ENCODE peak calls at places on chromosomes 3 and 15, in five cellular contexts. W, X, H, R and M are unnamed samples.

GRCh38 chr3:40899286-40899712 is 300.0 kb upstream of the CTNNB1 start:
- DNase-seq in W (no peak), H (no peak), R (peak), X (no peak), M (no peak)

GRCh38 chr3:173770796-173771573 is 373.4 kb downstream of the NLGN1 start:
- DNase-seq in H (no peak), X (no peak), W (no peak), R (no peak), M (no peak)

GRCh38 chr3:159762981-159763465 is 225.6 kb upstream of the IL12A start:
- DNase-seq in W (no peak), X (peak), H (peak), R (no peak), M (peak)

GRCh38 chr15:85778107-85778776 is 16.5 kb downstream of the KLHL25 start:
- DNase-seq in R (no peak), W (no peak), X (no peak), H (no peak), M (no peak)

GRCh38 chr3:192879346-192880031 is 38.2 kb downstream of the MB21D2 start:
- DNase-seq in W (no peak), X (no peak), H (peak), R (peak), M (no peak)

GRCh38 chr3:58051196-58051595 is 43.0 kb downstream of the FLNB start:
- DNase-seq in X (no peak), W (no peak), H (peak), R (no peak), M (no peak)

GRCh38 chr15:73799466-73799865 is 46.3 kb upstream of the INSYN1 start:
- DNase-seq in R (no peak), X (no peak), H (no peak), W (no peak), M (no peak)

GRCh38 chr3:132399054-132399929 is 18.0 kb upstream of the DNAJC13 start:
- DNase-seq in R (peak), H (peak), W (no peak), X (no peak), M (no peak)

GRCh38 chr3:146136647-146137046 is 24.3 kb downstream of the PLOD2 start:
- DNase-seq in X (no peak), H (peak), W (no peak), R (no peak), M (no peak)

GRCh38 chr3:123833398-123833785 is 50.7 kb downstream of the MYLK start:
- DNase-seq in H (no peak), R (no peak), X (no peak), W (no peak), M (no peak)

GRCh38 chr3:177860236-177860635 is 663.0 kb upstream of the TBL1XR1 start:
- DNase-seq in W (no peak), R (no peak), X (no peak), H (no peak), M (no peak)

GRCh38 chr3:108125550-108126071 is 34.8 kb upstream of the CD47 start:
- DNase-seq in X (no peak), R (no peak), H (no peak), W (peak), M (no peak)

GRCh38 chr3:28053759-28054158 is 187.7 kb upstream of the CMC1 start:
- DNase-seq in W (no peak), X (no peak), R (peak), H (peak), M (no peak)

DNA sequence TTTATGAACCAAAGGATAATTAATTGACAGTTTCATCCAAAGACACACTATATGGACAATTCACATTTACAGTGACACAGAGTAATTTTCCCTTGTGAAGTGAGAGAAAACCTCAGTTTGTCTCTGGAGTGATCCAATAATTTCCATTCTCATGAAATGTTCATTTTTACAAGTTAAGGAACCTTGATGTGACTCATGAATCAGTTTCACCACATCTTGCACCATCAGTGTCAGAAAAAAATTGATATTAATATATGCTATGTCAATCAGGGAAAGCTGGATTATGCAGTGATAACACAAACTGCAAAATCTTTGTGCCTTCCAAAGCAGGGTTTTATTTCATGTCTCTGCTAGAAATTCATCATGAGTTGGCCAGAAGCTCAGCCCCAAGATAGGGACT is 348.1 kb downstream of the ARPP21 start:
- DNase-seq in R (no peak), H (no peak), X (no peak), W (no peak), M (no peak)
- H3K4me3 ChIP-seq in R (no peak), H (no peak), X (no peak), W (no peak), M (no peak)

GRCh38 chr3:55721716-55722484 is 234.8 kb upstream of the WNT5A start:
- DNase-seq in X (no peak), R (no peak), H (no peak), W (no peak), M (peak)

GRCh38 chr3:55724407-55724784 is 237.3 kb upstream of the WNT5A start:
- DNase-seq in R (no peak), X (no peak), W (no peak), H (no peak), M (no peak)

GRCh38 chr3:55724851-55725250 is 237.7 kb upstream of the WNT5A start:
- DNase-seq in H (no peak), W (no peak), R (no peak), X (no peak), M (no peak)

GRCh38 chr3:55725681-55726500 is 238.8 kb upstream of the WNT5A start:
- DNase-seq in W (no peak), X (no peak), H (no peak), R (no peak), M (no peak)

DNA sequence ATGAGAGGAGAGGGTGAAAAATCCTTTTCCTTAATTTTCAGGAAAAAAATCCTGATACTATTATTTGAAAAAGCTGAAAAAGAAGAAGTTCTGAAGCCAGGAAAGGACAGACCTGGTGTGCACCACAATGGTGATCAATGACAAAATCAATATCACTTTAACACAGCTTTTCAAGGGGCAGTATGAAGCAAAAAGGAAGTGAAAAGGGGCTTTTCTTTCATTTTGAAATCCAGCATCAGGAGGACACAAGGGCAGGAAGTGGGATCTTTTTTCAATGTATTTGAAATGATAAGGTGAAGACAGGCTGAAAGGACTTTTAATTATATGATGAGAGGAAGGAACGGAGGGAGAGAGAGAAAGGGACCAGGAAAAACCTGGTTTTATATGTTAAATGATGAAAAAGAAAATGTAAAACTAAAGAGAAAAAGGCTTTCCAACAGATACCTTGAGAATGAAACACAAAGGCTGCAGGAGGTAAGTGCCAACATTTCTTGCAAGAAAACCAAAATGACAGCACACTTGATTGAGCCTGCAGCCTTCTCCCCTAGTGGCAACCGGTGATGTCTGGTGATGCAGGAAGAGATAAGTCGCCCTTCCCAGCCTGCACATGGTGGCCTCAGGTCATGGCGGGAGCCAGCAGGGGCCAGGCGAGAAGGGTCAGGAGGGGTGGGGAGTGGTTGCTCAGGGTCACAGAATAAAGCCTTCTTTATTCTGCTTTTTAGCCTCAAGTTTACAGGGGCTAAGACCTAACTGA is 236.7 kb upstream of the WNT5A start:
- DNase-seq in H (no peak), W (no peak), R (no peak), X (no peak), M (no peak)
- TF ChIP-seq CTCF in H (no peak), W (no peak), R (no peak), X (no peak), M (no peak)

GRCh38 chr3:46082849-46083248 is 55.6 kb upstream of the XCR1 start:
- DNase-seq in H (peak), X (no peak), W (no peak), R (no peak), M (no peak)
- H3K27ac ChIP-seq in H (peak), X (no peak), W (no peak), R (no peak), M (no peak)

GRCh38 chr3:65902304-65902793 is 136.4 kb downstream of the MAGI1 start:
- DNase-seq in R (no peak), H (no peak), X (no peak), W (no peak), M (peak)
- H3K4me3 ChIP-seq in R (no peak), H (no peak), X (no peak), W (no peak), M (no peak)

GRCh38 chr3:19046440-19046839 is 101.9 kb upstream of the KCNH8 start:
- DNase-seq in R (no peak), X (no peak), W (no peak), H (no peak), M (no peak)
- TF ChIP-seq CTCF in R (peak), X (no peak), W (peak), H (peak), M (no peak)

DNA sequence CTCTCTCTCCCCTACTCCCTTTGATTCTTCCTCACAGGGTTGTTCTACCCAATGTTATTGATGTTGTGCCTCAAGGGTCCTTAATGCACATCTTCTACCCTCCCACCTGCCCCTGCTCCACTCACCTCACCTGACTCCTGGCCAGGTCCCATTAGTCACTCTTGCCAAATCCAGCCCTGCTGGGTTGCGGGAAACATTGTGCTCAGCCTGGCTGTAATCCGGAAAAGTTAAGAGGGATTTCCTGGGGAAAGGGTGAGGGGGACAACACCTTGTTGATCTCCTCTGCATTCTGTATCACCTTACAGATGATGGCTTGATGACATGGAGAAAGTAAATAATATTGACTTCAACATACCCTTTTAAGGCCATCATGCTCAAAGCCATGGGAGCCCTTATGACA is 61.1 kb downstream of the OTOL1 start:
- DNase-seq in W (no peak), R (no peak), H (no peak), X (no peak), M (no peak)
- H3K27ac ChIP-seq in W (no peak), R (no peak), H (no peak), X (no peak), M (no peak)

GRCh38 chr3:48656061-48656840 is 6.4 kb downstream of the CELSR3 start:
- DNase-seq in H (no peak), R (no peak), W (peak), X (peak), M (peak)
- H3K4me3 ChIP-seq in H (no peak), R (peak), W (peak), X (peak), M (peak)